ENCODE peak calls at places on chromosomes 4 and X, in ten cellular contexts. X is CD4-positive, alpha-beta memory T cell; T is endodermal cell; W is left ventricle myocardium inferior; N is tibial artery; B is lower lobe of right lung; C is lung; D is aorta; M is HepG2; U is fibroblast of lung. J is an unnamed sample. For H3K9me3 and H3K4me1, the result is how much of the 10 kb centered on the place peaks cover.

GRCh38 chr4:7156273-7157139 is 35.8 kb upstream of the SORCS2 start:
- DNase-seq in T (peak), D (no peak), C (no peak), X (no peak), W (peak), B (peak), U (peak), M (no peak), N (peak), J (no peak)

GRCh38 chrX:130085551-130085986 is 24.7 kb downstream of the ELF4 start:
- DNase-seq in U (no peak), N (no peak), X (no peak), D (no peak), C (no peak), T (no peak), B (no peak), W (no peak), M (no peak), J (no peak)

GRCh38 chr4:96108146-96108545 is 268.3 kb downstream of the PDHA2 start:
- DNase-seq in T (no peak), N (no peak), M (no peak), X (no peak), W (no peak), B (no peak), U (no peak), D (no peak), C (no peak), J (no peak)

GRCh38 chrX:101657495-101657894 is 2.2 kb downstream of the ARMCX2 start:
- DNase-seq in B (no peak), N (no peak), W (no peak), M (no peak), D (no peak), T (no peak), U (no peak), X (no peak), C (no peak), J (no peak)

GRCh38 chr4:26204911-26205368 is 115.9 kb upstream of the RBPJ start:
- DNase-seq in M (no peak), D (peak), C (no peak), U (no peak), W (peak), B (no peak), T (peak), X (no peak), N (no peak), J (no peak)

GRCh38 chrX:78165425-78165824 is 26.0 kb upstream of the TAF9B start:
- DNase-seq in W (no peak), N (no peak), U (no peak), X (no peak), T (no peak), C (no peak), M (no peak), B (no peak), D (no peak), J (no peak)

GRCh38 chrX:24117288-24117687 is 32.2 kb upstream of the ZFX start:
- DNase-seq in N (no peak), M (no peak), X (no peak), D (no peak), B (no peak), T (no peak), C (no peak), U (peak), W (no peak), J (peak)

GRCh38 chr4:82909326-82909725 is 8.8 kb downstream of the THAP9 start:
- DNase-seq in B (no peak), T (no peak), D (no peak), X (no peak), U (no peak), C (no peak), W (no peak), N (no peak), M (no peak), J (no peak)

GRCh38 chr4:110792036-110792435 is 169.2 kb upstream of the PITX2 start:
- DNase-seq in U (no peak), B (no peak), W (no peak), T (no peak), D (no peak), M (no peak), C (no peak), X (no peak), N (no peak), J (no peak)

GRCh38 chr4:153566751-153567150 is 100.6 kb downstream of the TMEM131L start:
- DNase-seq in T (no peak), W (peak), D (no peak), X (no peak), U (no peak), C (no peak), N (no peak), M (no peak), B (no peak), J (no peak)

GRCh38 chr4:61443813-61444510 is 243.8 kb downstream of the ADGRL3 start:
- DNase-seq in W (no peak), T (no peak), N (no peak), X (no peak), B (no peak), C (no peak), M (peak), U (peak), D (no peak), J (peak)

GRCh38 chrX:19794690-19795089 is 92.7 kb downstream of the SH3KBP1 start:
- DNase-seq in X (no peak), W (no peak), U (no peak), T (no peak), B (no peak), M (no peak), D (no peak), N (no peak), C (no peak), J (peak)

GRCh38 chr4:15068298-15068697 is 66.0 kb downstream of the CPEB2 start:
- DNase-seq in X (no peak), M (no peak), B (no peak), N (no peak), W (no peak), D (no peak), T (no peak), C (no peak), U (no peak), J (no peak)

GRCh38 chr4:79083406-79084010 is 144.3 kb upstream of the PAQR3 start:
- DNase-seq in T (no peak), U (no peak), N (peak), D (no peak), W (no peak), B (no peak), M (no peak), X (no peak), C (no peak), J (no peak)

GRCh38 chrX:43949669-43950068 is 23.5 kb downstream of the NDP start:
- DNase-seq in D (no peak), C (no peak), X (peak), B (peak), U (no peak), T (peak), M (peak), N (no peak), W (peak), J (no peak)

GRCh38 chr4:137685357-137685756 is 153.1 kb upstream of the PCDH18 start:
- DNase-seq in N (no peak), C (no peak), T (no peak), D (no peak), U (peak), X (no peak), M (no peak), B (no peak), W (no peak), J (no peak)

GRCh38 chrX:133792198-133792953 is 193.0 kb downstream of the GPC3 start:
- DNase-seq in X (peak), N (peak), B (peak), D (peak), C (peak), U (peak), W (peak), T (peak), M (peak), J (peak)

GRCh38 chr4:152356428-152357034 is 179.4 kb downstream of the FBXW7 start:
- DNase-seq in X (no peak), W (no peak), M (peak), U (peak), T (no peak), N (no peak), B (no peak), D (no peak), C (no peak), J (no peak)

GRCh38 chrX:13520441-13520840 is 49.0 kb upstream of the EGFL6 start:
- DNase-seq in W (no peak), T (no peak), B (no peak), C (no peak), N (no peak), U (no peak), M (no peak), X (no peak), D (no peak), J (no peak)

GRCh38 chr4:163476761-163477438 is 3.3 kb upstream of the TKTL2 start:
- DNase-seq in X (no peak), N (no peak), U (no peak), D (no peak), M (no peak), T (no peak), W (no peak), C (no peak), B (no peak), J (no peak)

GRCh38 chr4:169225058-169225751 is 45.6 kb downstream of the SH3RF1 start:
- DNase-seq in T (no peak), M (no peak), D (no peak), C (no peak), U (peak), X (no peak), B (no peak), N (no peak), W (no peak), J (peak)

GRCh38 chrX:38804481-38805293 is 3.4 kb downstream of the MID1IP1 start:
- DNase-seq in D (peak), B (peak), X (no peak), N (peak), U (no peak), M (no peak), C (peak), T (peak), W (peak), J (peak)

GRCh38 chr4:88276952-88277710 is 7.2 kb downstream of the PPM1K start:
- DNase-seq in W (no peak), B (no peak), T (no peak), D (no peak), X (no peak), U (no peak), M (no peak), C (no peak), N (no peak), J (no peak)
- H3K9me3 ChIP-seq in W (under half), B (under half), T (half or more), D (under half), X (under half), U (under half), M (under half), C (under half), N (under half), J (under half)

GRCh38 chr4:36312511-36312910 is 31.1 kb downstream of the DTHD1 start:
- DNase-seq in N (no peak), W (no peak), X (no peak), B (no peak), C (no peak), D (no peak), U (no peak), T (no peak), M (no peak), J (no peak)

GRCh38 chr4:36310237-36310636 is 28.8 kb downstream of the DTHD1 start:
- DNase-seq in N (no peak), C (no peak), T (no peak), U (no peak), W (no peak), B (no peak), X (no peak), M (no peak), D (no peak), J (no peak)

GRCh38 chr4:36313687-36314086 is 32.3 kb downstream of the DTHD1 start:
- DNase-seq in U (no peak), D (no peak), N (no peak), B (no peak), C (no peak), W (no peak), T (no peak), X (no peak), M (no peak), J (no peak)

GRCh38 chr4:36308150-36308549 is 26.7 kb downstream of the DTHD1 start:
- DNase-seq in D (no peak), N (no peak), B (no peak), U (no peak), W (no peak), T (no peak), X (no peak), M (no peak), C (no peak), J (no peak)

DNA sequence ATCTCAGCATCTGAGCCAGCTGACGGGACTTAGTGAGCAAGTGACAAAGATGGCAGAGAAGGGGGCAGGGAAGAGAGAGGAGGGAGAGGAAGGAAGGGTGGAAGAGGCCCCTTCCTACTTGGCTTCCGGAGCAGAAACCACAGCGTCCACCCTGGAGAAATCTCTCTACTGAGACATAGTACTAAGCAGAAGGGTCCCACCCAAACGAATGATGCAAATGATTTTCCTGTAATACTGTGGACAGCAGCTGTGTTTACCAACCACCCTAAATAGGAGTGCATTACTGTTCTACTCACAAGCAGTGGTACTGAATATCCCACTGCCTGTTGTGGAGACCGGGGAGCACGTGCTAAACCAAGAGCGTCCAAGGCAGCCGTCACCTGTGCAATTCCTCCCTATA is 29.4 kb downstream of the DTHD1 start:
- DNase-seq in B (no peak), N (peak), M (no peak), D (peak), C (peak), U (no peak), X (no peak), T (no peak), W (no peak), J (no peak)
- H3K4me1 ChIP-seq in B (under half), N (under half), M (under half), D (under half), C (under half), U (under half), X (under half), T (under half), W (under half), J (under half)

GRCh38 chrX:154440623-154441357 is 3.2 kb upstream of the FAM50A start:
- DNase-seq in N (no peak), U (no peak), T (no peak), D (no peak), B (no peak), X (no peak), C (no peak), W (no peak), M (no peak), J (no peak)

GRCh38 chrX:154443479-154443910 is 446 bp upstream of the FAM50A start:
- DNase-seq in N (no peak), B (no peak), W (no peak), D (no peak), U (no peak), C (no peak), M (no peak), T (peak), X (no peak), J (no peak)

GRCh38 chrX:154439841-154440240 is 2.9 kb downstream of the GDI1 start:
- DNase-seq in M (no peak), W (no peak), X (no peak), B (no peak), N (no peak), C (no peak), D (no peak), U (no peak), T (no peak), J (no peak)

GRCh38 chrX:154441984-154442707 is 1.8 kb upstream of the FAM50A start:
- DNase-seq in W (no peak), N (no peak), C (no peak), X (no peak), D (no peak), T (no peak), U (no peak), M (no peak), B (no peak), J (peak)

DNA sequence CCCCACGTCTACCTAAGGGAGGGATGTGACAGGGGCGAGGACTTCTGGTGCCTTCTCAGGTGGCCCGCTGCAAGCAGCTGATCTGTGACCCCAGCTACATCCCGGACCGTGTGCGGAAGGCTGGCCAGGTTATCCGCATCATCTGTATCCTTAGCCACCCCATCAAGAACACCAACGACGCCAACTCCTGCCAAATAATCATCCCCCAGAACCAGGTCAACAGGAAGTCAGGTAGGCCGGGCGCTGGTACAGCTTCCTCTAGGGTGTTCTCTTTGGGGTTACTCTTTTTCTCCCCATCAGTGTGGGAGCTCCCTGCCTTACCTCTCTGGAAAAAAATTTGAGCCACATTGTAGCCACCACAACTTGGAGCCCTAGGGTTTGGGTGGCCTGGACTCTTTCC is 2.4 kb upstream of the FAM50A start:
- DNase-seq in M (no peak), C (no peak), B (no peak), W (no peak), T (no peak), N (no peak), X (peak), D (no peak), U (no peak), J (no peak)
- H3K9me3 ChIP-seq in M (under half), C (under half), B (under half), W (under half), T (under half), N (under half), X (under half), D (under half), U (under half), J (under half)

GRCh38 chr4:76979236-76979635 is 29.7 kb downstream of the SEPTIN11 start:
- DNase-seq in M (no peak), T (no peak), W (no peak), B (no peak), D (no peak), N (no peak), C (no peak), U (no peak), X (no peak), J (no peak)

GRCh38 chr4:76980280-76980679 is 30.7 kb downstream of the SEPTIN11 start:
- DNase-seq in N (no peak), W (no peak), T (no peak), U (no peak), X (no peak), M (no peak), D (no peak), C (no peak), B (no peak), J (no peak)

GRCh38 chr4:76977731-76978350 is 28.3 kb downstream of the SEPTIN11 start:
- DNase-seq in N (no peak), W (no peak), U (peak), M (no peak), B (no peak), C (no peak), X (no peak), T (no peak), D (no peak), J (peak)

GRCh38 chr4:76974150-76974549 is 24.6 kb downstream of the SEPTIN11 start:
- DNase-seq in D (no peak), M (no peak), U (no peak), C (no peak), N (peak), W (no peak), T (no peak), X (no peak), B (no peak), J (no peak)

DNA sequence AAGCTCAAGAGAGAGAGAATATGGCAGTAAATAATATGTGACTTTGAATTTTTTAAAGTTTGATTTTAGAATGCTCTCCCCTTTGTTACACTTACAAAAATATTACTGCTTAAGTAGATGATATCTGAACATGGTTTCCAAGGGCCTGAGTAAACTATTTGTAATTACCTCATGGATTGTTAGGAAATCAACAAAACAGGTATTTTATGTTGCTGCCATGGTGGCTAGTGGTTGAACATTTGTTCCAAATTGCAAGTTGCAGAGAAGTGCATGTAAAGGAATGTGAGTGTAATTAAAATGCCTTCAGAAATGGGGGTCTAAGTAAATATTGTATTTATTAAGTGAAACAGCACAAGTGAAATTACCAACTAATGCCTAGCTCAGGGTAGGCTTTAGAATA is 27.6 kb downstream of the SEPTIN11 start:
- DNase-seq in U (no peak), B (no peak), N (no peak), D (no peak), C (no peak), W (no peak), X (no peak), T (no peak), M (no peak), J (no peak)
- H3K4me1 ChIP-seq in U (under half), B (under half), N (under half), D (under half), C (under half), W (under half), X (under half), T (under half), M (under half), J (under half)

DNA sequence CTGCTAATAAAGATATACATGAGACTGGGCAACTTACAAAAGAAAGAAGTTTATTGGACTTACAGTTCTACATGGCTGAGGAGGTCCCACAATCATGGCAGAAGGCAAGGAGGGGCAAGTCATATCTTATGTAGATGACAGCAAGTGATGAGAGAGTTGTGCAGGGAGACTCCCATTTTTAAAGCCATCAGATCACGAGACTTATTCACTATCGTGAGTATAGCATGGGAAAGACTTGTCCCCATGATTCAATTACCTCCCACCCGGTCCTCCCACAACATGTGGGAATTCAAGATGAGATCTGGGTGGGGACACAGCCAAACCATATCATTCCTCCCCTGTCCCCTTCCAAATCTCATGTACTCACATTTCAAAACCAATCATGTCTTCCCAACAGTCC is 50.9 kb upstream of the GRID2 start:
- DNase-seq in T (no peak), C (no peak), X (no peak), W (no peak), N (no peak), M (no peak), B (no peak), U (no peak), D (no peak), J (no peak)
- H3K9me3 ChIP-seq in T (under half), C (under half), X (under half), W (half or more), N (under half), M (half or more), B (under half), U (under half), D (under half), J (under half)

GRCh38 chr4:184193556-184194525 is 23.8 kb downstream of the ENPP6 start:
- DNase-seq in T (no peak), D (no peak), X (no peak), U (no peak), W (no peak), B (no peak), M (no peak), C (no peak), N (no peak), J (peak)

GRCh38 chr4:184189966-184190365 is 27.7 kb downstream of the ENPP6 start:
- DNase-seq in N (no peak), B (no peak), C (no peak), D (no peak), T (no peak), X (no peak), M (no peak), W (no peak), U (no peak), J (peak)

GRCh38 chr4:184190711-184191110 is 27.0 kb downstream of the ENPP6 start:
- DNase-seq in N (no peak), X (no peak), W (no peak), M (no peak), D (no peak), T (no peak), U (no peak), B (no peak), C (no peak), J (no peak)

GRCh38 chr4:184192933-184193332 is 24.7 kb downstream of the ENPP6 start:
- DNase-seq in X (no peak), B (no peak), D (no peak), C (no peak), M (no peak), U (no peak), T (no peak), W (no peak), N (no peak), J (no peak)

GRCh38 chr4:184191267-184191666 is 26.4 kb downstream of the ENPP6 start:
- DNase-seq in T (no peak), X (no peak), N (no peak), M (no peak), D (no peak), W (no peak), C (no peak), B (no peak), U (no peak), J (no peak)
- H3K4me1 ChIP-seq in T (under half), X (under half), N (under half), M (under half), D (under half), W (under half), C (under half), B (under half), U (under half), J (under half)